ENCODE peak calls at places on chromosome 12, in ten cellular contexts. W is stromal cell of bone marrow; C is T1000; K is fibroblast of mammary gland; O is activated CD4-positive, alpha-beta T cell treated with anti-CD3 and anti-CD28 coated beads for 48 hours; Q is Right ventricle myocardium superior; N is NAMALWA; P is fibroblast of pulmonary artery; S is stimulated activated CD4-positive, alpha-beta T cell treated with anti-CD3 and anti-CD28 coated beads, Interleukin-1b, Interleukin-23, amount 100 ng/mL, for 24 hours; L is lower lobe of right lung. Y is an unnamed sample.

GRCh38 chr12:58916891-58917570 is 3.3 kb downstream of the LRIG3 start:
- DNase-seq in K (peak), W (peak), C (no peak), S (no peak), Q (no peak), P (peak), L (no peak), O (no peak), N (no peak), Y (peak)

GRCh38 chr12:49783917-49784676 is 42.7 kb downstream of the TMBIM6 start:
- DNase-seq in C (no peak), O (no peak), K (peak), L (no peak), S (no peak), P (peak), N (peak), W (peak), Q (no peak), Y (peak)

GRCh38 chr12:74689071-74689655 is 151.5 kb downstream of the ATXN7L3B start:
- DNase-seq in P (peak), N (peak), L (no peak), O (no peak), Q (no peak), C (no peak), S (no peak), W (peak), K (peak), Y (peak)

GRCh38 chr12:42565001-42565400 is 24.5 kb downstream of the PRICKLE1 start:
- DNase-seq in S (no peak), L (no peak), W (no peak), P (no peak), Q (no peak), O (no peak), K (no peak), C (no peak), N (no peak), Y (peak)

GRCh38 chr12:11729008-11729407 is 79.5 kb downstream of the ETV6 start:
- DNase-seq in C (no peak), W (no peak), Q (no peak), O (no peak), K (no peak), P (no peak), S (no peak), N (peak), L (no peak), Y (no peak)

GRCh38 chr12:55746147-55746912 is 3.4 kb downstream of the GDF11 start:
- DNase-seq in N (no peak), W (no peak), P (no peak), O (no peak), K (no peak), Q (no peak), C (no peak), S (no peak), L (no peak), Y (no peak)

GRCh38 chr12:74747305-74747704 is 209.7 kb downstream of the ATXN7L3B start:
- DNase-seq in P (peak), S (no peak), W (peak), L (no peak), K (peak), O (no peak), N (no peak), C (no peak), Q (no peak), Y (no peak)

GRCh38 chr12:85191-85666 is 18.7 kb downstream of the IQSEC3 start:
- DNase-seq in L (no peak), N (no peak), O (no peak), P (no peak), W (no peak), K (no peak), Q (no peak), S (no peak), C (no peak), Y (no peak)

GRCh38 chr12:68883151-68883550 is 49.8 kb downstream of the CPM start:
- DNase-seq in C (no peak), Q (no peak), L (no peak), W (no peak), O (no peak), K (no peak), P (no peak), S (no peak), N (peak), Y (no peak)

GRCh38 chr12:96045566-96045965 is 10.2 kb upstream of the LTA4H start:
- DNase-seq in P (no peak), C (no peak), Q (no peak), K (no peak), W (no peak), O (no peak), S (no peak), N (no peak), L (peak), Y (no peak)

GRCh38 chr12:122961551-122962329 is 4.5 kb downstream of the ABCB9 start:
- DNase-seq in N (no peak), O (no peak), Q (peak), S (no peak), W (no peak), K (no peak), P (no peak), L (no peak), C (no peak), Y (no peak)

GRCh38 chr12:105226219-105226618 is 9.8 kb downstream of the APPL2 start:
- DNase-seq in O (peak), C (no peak), K (peak), W (peak), P (peak), L (no peak), Q (peak), N (no peak), S (no peak), Y (peak)

GRCh38 chr12:113103756-113104450 is 31.7 kb downstream of the RASAL1 start:
- DNase-seq in S (peak), K (no peak), Q (no peak), W (no peak), N (peak), C (no peak), P (no peak), O (peak), L (peak), Y (no peak)

GRCh38 chr12:92114834-92115233 is 30.8 kb downstream of the BTG1 start:
- DNase-seq in O (no peak), Q (no peak), K (no peak), S (no peak), N (no peak), P (no peak), L (no peak), C (no peak), W (no peak), Y (no peak)

GRCh38 chr12:49027846-49028245 is 9.3 kb upstream of the PRKAG1 start:
- DNase-seq in O (no peak), W (no peak), S (no peak), C (no peak), N (no peak), P (no peak), K (no peak), Q (no peak), L (no peak), Y (no peak)

GRCh38 chr12:71475280-71475679 is 35.7 kb downstream of the LGR5 start:
- DNase-seq in Q (peak), K (peak), L (no peak), S (no peak), W (peak), C (no peak), P (peak), N (no peak), O (no peak), Y (peak)

GRCh38 chr12:76277480-76277879 is 70.7 kb downstream of the BBS10 start:
- DNase-seq in L (no peak), C (no peak), W (peak), K (peak), O (no peak), S (no peak), N (no peak), Q (no peak), P (peak), Y (peak)

GRCh38 chr12:55935742-55936151 is 4.8 kb downstream of the DGKA start:
- DNase-seq in W (no peak), C (no peak), K (no peak), L (peak), P (no peak), N (no peak), S (no peak), Q (peak), O (peak), Y (no peak)

GRCh38 chr12:111792155-111792876 is 25.6 kb downstream of the ALDH2 start:
- DNase-seq in C (no peak), S (no peak), N (no peak), W (peak), K (peak), Q (peak), L (no peak), O (peak), P (no peak), Y (no peak)

GRCh38 chr12:57000393-57000792 is 6.0 kb downstream of the ZBTB39 start:
- DNase-seq in K (no peak), N (no peak), O (no peak), C (no peak), L (no peak), Q (no peak), W (no peak), S (no peak), P (no peak), Y (no peak)

GRCh38 chr12:10361622-10362021 is 28.2 kb downstream of the KLRK1 start:
- DNase-seq in C (no peak), O (no peak), W (no peak), N (no peak), K (no peak), S (no peak), Q (no peak), P (peak), L (no peak), Y (peak)

GRCh38 chr12:66929121-66929520 is 250.2 kb upstream of the GRIP1 start:
- DNase-seq in K (no peak), N (no peak), C (no peak), S (no peak), O (peak), Q (no peak), L (no peak), W (no peak), P (no peak), Y (no peak)

Y was measured in mesenchymal stem cell.